ENCODE peak calls at places on chromosomes 12 and 14, in five cellular contexts. O is frontal cortex, U is myocyte, P is A172, R is DMS153. I is an unnamed sample.
A peak's percentile ranks its signal among the peaks of the same experiment; 100 is the strongest.

GRCh38 chr12:129886541-129886940 is 17.3 kb downstream of the TMEM132D start:
- DNase-seq in P (no peak), O (no peak), U (no peak), R (no peak), I (no peak)

GRCh38 chr12:101021911-101022388 is 188.1 kb downstream of the SLC5A8 start:
- DNase-seq in P (peak; percentile 86), U (peak; percentile 47), R (no peak), O (no peak), I (peak; percentile 1)

GRCh38 chr12:111444314-111444705 is 38.6 kb downstream of the SH2B3 start:
- DNase-seq in R (no peak), P (no peak), U (peak; percentile 99), O (no peak), I (no peak)

GRCh38 chr14:90871605-90872233 is 55.5 kb upstream of the TTC7B start:
- DNase-seq in O (no peak), R (no peak), P (peak; percentile 86), U (peak; percentile 46), I (peak; percentile 65)

GRCh38 chr12:37543131-37543965 is 773.2 kb upstream of the ALG10B start:
- DNase-seq in R (no peak), O (no peak), P (no peak), U (no peak), I (no peak)

GRCh38 chr12:65306603-65307501 is 28.4 kb downstream of the MSRB3 start:
- DNase-seq in P (peak; percentile 56), U (peak; percentile 47), R (no peak), O (no peak), I (peak; percentile 79)

GRCh38 chr14:38442208-38442607 is 186.3 kb upstream of the CLEC14A start:
- DNase-seq in P (no peak), U (no peak), R (no peak), O (no peak), I (peak; percentile 43)

GRCh38 chr12:68497702-68498101 is 113.0 kb upstream of the RAP1B start:
- DNase-seq in U (peak; percentile 82), R (no peak), P (peak; percentile 98), O (no peak), I (peak; percentile 9)

GRCh38 chr14:36221097-36221496 is 44.6 kb upstream of the PTCSC3 start:
- DNase-seq in O (no peak), R (peak; percentile 20), P (no peak), U (no peak), I (no peak)

GRCh38 chr12:16385779-16386646 is 38.6 kb downstream of the MGST1 start:
- DNase-seq in U (peak; percentile 88), R (peak; percentile 62), O (peak; percentile 57), P (peak; percentile 41), I (peak; percentile 44)

GRCh38 chr14:74720526-74720925 is 7.6 kb downstream of the FCF1 start:
- DNase-seq in U (no peak), R (no peak), O (no peak), P (no peak), I (no peak)

GRCh38 chr12:57579011-57579410 is 12.0 kb upstream of the PIP4K2C start:
- DNase-seq in U (no peak), O (no peak), P (no peak), R (no peak), I (no peak)

GRCh38 chr12:132588821-132589669 is 21.3 kb downstream of the LRCOL1 start:
- DNase-seq in R (no peak), P (no peak), O (no peak), U (no peak), I (no peak)

GRCh38 chr12:107864235-107864634 is 89.7 kb downstream of the ASCL4 start:
- DNase-seq in O (no peak), R (no peak), U (no peak), P (no peak), I (no peak)

GRCh38 chr12:109302358-109302757 is 6.7 kb downstream of the FOXN4 start:
- DNase-seq in O (no peak), U (no peak), P (no peak), R (no peak), I (peak; percentile 11)

GRCh38 chr14:61607570-61608244 is 87.6 kb upstream of the HIF1A start:
- DNase-seq in U (peak; percentile 97), R (no peak), P (no peak), O (no peak), I (peak; percentile 30)

GRCh38 chr12:87428701-87429277 is 600.4 kb downstream of the C12orf50 start:
- DNase-seq in U (peak; percentile 69), O (no peak), R (no peak), P (peak; percentile 74), I (peak; percentile 18)

GRCh38 chr12:62613092-62613491 is 146.5 kb downstream of the MON2 start:
- DNase-seq in O (no peak), U (no peak), P (no peak), R (no peak), I (no peak)

GRCh38 chr14:96582995-96583394 is 80.8 kb downstream of the PAPOLA start:
- DNase-seq in O (no peak), R (no peak), U (no peak), P (no peak), I (no peak)

GRCh38 chr14:58944226-58944769 is 244.2 kb upstream of the DAAM1 start:
- DNase-seq in O (no peak), R (peak; percentile 73), U (peak; percentile 35), P (no peak), I (no peak)

GRCh38 chr14:94864421-94865195 is 94.7 kb upstream of the GSC start:
- DNase-seq in O (no peak), U (no peak), R (no peak), P (no peak), I (no peak)

GRCh38 chr12:95574799-95575452 is 23.6 kb upstream of the USP44 start:
- DNase-seq in O (peak; percentile 41), P (peak; percentile 41), R (peak; percentile 35), U (peak; percentile 62), I (peak; percentile 73)

GRCh38 chr12:111076611-111077451 is 156.5 kb upstream of the MYL2 start:
- DNase-seq in R (no peak), O (no peak), U (no peak), P (no peak), I (no peak)

GRCh38 chr12:29901585-29901984 is 117.8 kb upstream of the TMTC1 start:
- DNase-seq in O (no peak), U (no peak), R (no peak), P (no peak), I (peak; percentile 20)

GRCh38 chr14:101109981-101110728 is 206.6 kb upstream of the RTL1 start:
- DNase-seq in O (no peak), R (no peak), U (no peak), P (no peak), I (no peak)

GRCh38 chr14:76774471-76775158 is 13.3 kb downstream of the VASH1 start:
- DNase-seq in P (no peak), R (no peak), U (no peak), O (no peak), I (no peak)

GRCh38 chr14:92035890-92036289 is 4.0 kb downstream of the TRIP11 start:
- DNase-seq in U (peak; percentile 1), P (no peak), O (no peak), R (no peak), I (no peak)

GRCh38 chr12:122021193-122021821 is 377 bp upstream of the BCL7A start:
- DNase-seq in P (no peak), U (peak; percentile 34), R (no peak), O (no peak), I (peak; percentile 37)

GRCh38 chr12:10126401-10126800 is 3.6 kb downstream of the CLEC7A start:
- DNase-seq in R (no peak), O (no peak), P (no peak), U (no peak), I (no peak)

GRCh38 chr12:69630191-69630590 is 19.5 kb upstream of the LRRC10 start:
- DNase-seq in R (no peak), P (no peak), U (no peak), O (no peak), I (no peak)

GRCh38 chr14:44490966-44491365 is 16.1 kb downstream of the FSCB start:
- DNase-seq in R (no peak), P (no peak), U (no peak), O (no peak), I (no peak)